ENCODE peak calls at places on chromosomes 16 and 17, in eight cellular contexts. L, G, E, B, N, K, H and S are unnamed samples.

GRCh38 chr17:9239821-9240658 is 218.7 kb downstream of the NTN1 start:
- DNase-seq in G (peak; percentile 78), B (peak; percentile 63), E (peak; percentile 45), H (peak; percentile 89), K (no peak), N (no peak), L (no peak), S (peak; percentile 96)

GRCh38 chr17:82231562-82232321 is 2.9 kb downstream of the SLC16A3 start:
- DNase-seq in L (no peak), N (no peak), E (no peak), K (peak; percentile 82), G (peak; percentile 83), B (peak; percentile 74), H (no peak), S (no peak)

GRCh38 chr16:11481987-11482386 is 104.7 kb downstream of the LITAF start:
- DNase-seq in H (peak; percentile 36), L (no peak), N (no peak), B (peak; percentile 47), K (no peak), G (no peak), E (no peak), S (no peak)

GRCh38 chr17:3005696-3006095 is 57.7 kb downstream of the OR1D5 start:
- DNase-seq in B (no peak), E (no peak), H (no peak), G (no peak), N (no peak), K (no peak), L (no peak), S (no peak)

GRCh38 chr17:15651583-15652110 is 32.1 kb upstream of the FBXW10B start:
- DNase-seq in K (peak; percentile 66), H (peak; percentile 97), B (peak; percentile 100), E (no peak), G (peak; percentile 94), L (peak; percentile 89), N (peak; percentile 96), S (peak; percentile 34)

GRCh38 chr16:76854234-76854633 is 336.8 kb upstream of the MON1B start:
- DNase-seq in E (no peak), K (no peak), H (no peak), B (no peak), G (no peak), L (no peak), N (no peak), S (no peak)

GRCh38 chr17:48478224-48479013 is 48.4 kb upstream of the SKAP1 start:
- DNase-seq in G (no peak), K (no peak), L (no peak), N (no peak), H (no peak), B (no peak), E (no peak), S (peak; percentile 68)

GRCh38 chr16:63789603-63790002 is 1332.3 kb downstream of the CDH11 start:
- DNase-seq in E (no peak), G (no peak), L (no peak), H (no peak), K (no peak), N (no peak), B (no peak), S (no peak)